ENCODE peak calls at places on chromosome 1, in nine cellular contexts. One of them, this sample, is unnamed.

GRCh38 chr1:93979718-93980319 is 70.6 kb upstream of the GCLM start:
- DNase-seq in activated CD4-positive, alpha-beta T cell treated with anti-CD3 and anti-CD28 coated beads for 48 hours: no peak
- DNase-seq in stimulated activated CD8-positive, alpha-beta memory T cell treated with anti-CD3 and anti-CD28 coated beads, Interleukin-15, amount 100 ng/mL, for 4 hours: no peak
- DNase-seq in lung: no peak
- DNase-seq in psoas muscle: no peak
- DNase-seq in NCI-H69: peak; percentile 88
- DNase-seq in GM12891: no peak
- DNase-seq in activated CD8-positive, alpha-beta memory T cell treated with anti-CD3 and anti-CD28 coated beads for 1 hour: no peak
- DNase-seq in NCI-H345: peak; percentile 72
- DNase-seq in this sample: peak; percentile 18

GRCh38 chr1:69492286-69492685 is 75.4 kb upstream of the LRRC7 start:
- DNase-seq in stimulated activated CD8-positive, alpha-beta memory T cell treated with anti-CD3 and anti-CD28 coated beads, Interleukin-15, amount 100 ng/mL, for 4 hours: no peak
- DNase-seq in lung: no peak
- DNase-seq in activated CD4-positive, alpha-beta T cell treated with anti-CD3 and anti-CD28 coated beads for 48 hours: no peak
- DNase-seq in psoas muscle: no peak
- DNase-seq in NCI-H345: no peak
- DNase-seq in NCI-H69: no peak
- DNase-seq in GM12891: no peak
- DNase-seq in activated CD8-positive, alpha-beta memory T cell treated with anti-CD3 and anti-CD28 coated beads for 1 hour: no peak
- DNase-seq in this sample: no peak

GRCh38 chr1:28582248-28582615 is 9.8 kb upstream of the RAB42 start:
- DNase-seq in stimulated activated CD8-positive, alpha-beta memory T cell treated with anti-CD3 and anti-CD28 coated beads, Interleukin-15, amount 100 ng/mL, for 4 hours: no peak
- DNase-seq in activated CD8-positive, alpha-beta memory T cell treated with anti-CD3 and anti-CD28 coated beads for 1 hour: no peak
- DNase-seq in psoas muscle: no peak
- DNase-seq in activated CD4-positive, alpha-beta T cell treated with anti-CD3 and anti-CD28 coated beads for 48 hours: no peak
- DNase-seq in lung: no peak
- DNase-seq in NCI-H69: peak; percentile 46
- DNase-seq in GM12891: no peak
- DNase-seq in NCI-H345: peak; percentile 59
- DNase-seq in this sample: no peak

GRCh38 chr1:7993593-7994479 is 32.3 kb downstream of the ERRFI1 start:
- DNase-seq in lung: no peak
- DNase-seq in NCI-H345: no peak
- DNase-seq in activated CD8-positive, alpha-beta memory T cell treated with anti-CD3 and anti-CD28 coated beads for 1 hour: no peak
- DNase-seq in NCI-H69: no peak
- DNase-seq in activated CD4-positive, alpha-beta T cell treated with anti-CD3 and anti-CD28 coated beads for 48 hours: no peak
- DNase-seq in stimulated activated CD8-positive, alpha-beta memory T cell treated with anti-CD3 and anti-CD28 coated beads, Interleukin-15, amount 100 ng/mL, for 4 hours: no peak
- DNase-seq in GM12891: no peak
- DNase-seq in psoas muscle: no peak
- DNase-seq in this sample: no peak

GRCh38 chr1:46616277-46617107 is at the start of gene MOB3C:
- DNase-seq in lung: peak; percentile 86
- DNase-seq in stimulated activated CD8-positive, alpha-beta memory T cell treated with anti-CD3 and anti-CD28 coated beads, Interleukin-15, amount 100 ng/mL, for 4 hours: peak; percentile 58
- DNase-seq in NCI-H69: peak; percentile 52
- DNase-seq in activated CD8-positive, alpha-beta memory T cell treated with anti-CD3 and anti-CD28 coated beads for 1 hour: peak; percentile 26
- DNase-seq in GM12891: peak; percentile 60
- DNase-seq in psoas muscle: peak; percentile 89
- DNase-seq in NCI-H345: peak; percentile 37
- DNase-seq in activated CD4-positive, alpha-beta T cell treated with anti-CD3 and anti-CD28 coated beads for 48 hours: peak; percentile 71
- DNase-seq in this sample: peak; percentile 33

GRCh38 chr1:248821101-248821500 is 4.6 kb downstream of the SH3BP5L start:
- DNase-seq in activated CD4-positive, alpha-beta T cell treated with anti-CD3 and anti-CD28 coated beads for 48 hours: no peak
- DNase-seq in NCI-H69: no peak
- DNase-seq in psoas muscle: no peak
- DNase-seq in NCI-H345: no peak
- DNase-seq in lung: no peak
- DNase-seq in activated CD8-positive, alpha-beta memory T cell treated with anti-CD3 and anti-CD28 coated beads for 1 hour: no peak
- DNase-seq in GM12891: no peak
- DNase-seq in stimulated activated CD8-positive, alpha-beta memory T cell treated with anti-CD3 and anti-CD28 coated beads, Interleukin-15, amount 100 ng/mL, for 4 hours: no peak
- DNase-seq in this sample: no peak

GRCh38 chr1:180267211-180267561 is 37.1 kb downstream of the LHX4 start:
- DNase-seq in NCI-H345: no peak
- DNase-seq in GM12891: no peak
- DNase-seq in stimulated activated CD8-positive, alpha-beta memory T cell treated with anti-CD3 and anti-CD28 coated beads, Interleukin-15, amount 100 ng/mL, for 4 hours: no peak
- DNase-seq in activated CD4-positive, alpha-beta T cell treated with anti-CD3 and anti-CD28 coated beads for 48 hours: no peak
- DNase-seq in psoas muscle: no peak
- DNase-seq in lung: no peak
- DNase-seq in activated CD8-positive, alpha-beta memory T cell treated with anti-CD3 and anti-CD28 coated beads for 1 hour: no peak
- DNase-seq in NCI-H69: no peak
- DNase-seq in this sample: no peak

GRCh38 chr1:201074018-201074417 is 38.2 kb downstream of the CACNA1S start:
- DNase-seq in NCI-H345: no peak
- DNase-seq in stimulated activated CD8-positive, alpha-beta memory T cell treated with anti-CD3 and anti-CD28 coated beads, Interleukin-15, amount 100 ng/mL, for 4 hours: no peak
- DNase-seq in lung: no peak
- DNase-seq in GM12891: no peak
- DNase-seq in NCI-H69: no peak
- DNase-seq in psoas muscle: no peak
- DNase-seq in activated CD8-positive, alpha-beta memory T cell treated with anti-CD3 and anti-CD28 coated beads for 1 hour: no peak
- DNase-seq in activated CD4-positive, alpha-beta T cell treated with anti-CD3 and anti-CD28 coated beads for 48 hours: no peak
- DNase-seq in this sample: no peak

GRCh38 chr1:154970631-154971340 is at the start of gene SHC1:
- DNase-seq in activated CD8-positive, alpha-beta memory T cell treated with anti-CD3 and anti-CD28 coated beads for 1 hour: no peak
- DNase-seq in NCI-H69: peak; percentile 90
- DNase-seq in stimulated activated CD8-positive, alpha-beta memory T cell treated with anti-CD3 and anti-CD28 coated beads, Interleukin-15, amount 100 ng/mL, for 4 hours: no peak
- DNase-seq in activated CD4-positive, alpha-beta T cell treated with anti-CD3 and anti-CD28 coated beads for 48 hours: peak; percentile 70
- DNase-seq in GM12891: peak; percentile 75
- DNase-seq in NCI-H345: no peak
- DNase-seq in lung: peak; percentile 91
- DNase-seq in psoas muscle: peak; percentile 96
- DNase-seq in this sample: no peak

GRCh38 chr1:63073530-63074306 is 248.6 kb upstream of the FOXD3 start:
- DNase-seq in psoas muscle: no peak
- DNase-seq in NCI-H345: no peak
- DNase-seq in activated CD4-positive, alpha-beta T cell treated with anti-CD3 and anti-CD28 coated beads for 48 hours: peak; percentile 2
- DNase-seq in NCI-H69: peak; percentile 69
- DNase-seq in stimulated activated CD8-positive, alpha-beta memory T cell treated with anti-CD3 and anti-CD28 coated beads, Interleukin-15, amount 100 ng/mL, for 4 hours: no peak
- DNase-seq in GM12891: peak; percentile 14
- DNase-seq in lung: no peak
- DNase-seq in activated CD8-positive, alpha-beta memory T cell treated with anti-CD3 and anti-CD28 coated beads for 1 hour: no peak
- DNase-seq in this sample: peak; percentile 76

GRCh38 chr1:209187589-209187988 is 395.9 kb upstream of the CAMK1G start:
- DNase-seq in GM12891: no peak
- DNase-seq in NCI-H69: no peak
- DNase-seq in activated CD4-positive, alpha-beta T cell treated with anti-CD3 and anti-CD28 coated beads for 48 hours: no peak
- DNase-seq in psoas muscle: no peak
- DNase-seq in NCI-H345: no peak
- DNase-seq in stimulated activated CD8-positive, alpha-beta memory T cell treated with anti-CD3 and anti-CD28 coated beads, Interleukin-15, amount 100 ng/mL, for 4 hours: no peak
- DNase-seq in lung: no peak
- DNase-seq in activated CD8-positive, alpha-beta memory T cell treated with anti-CD3 and anti-CD28 coated beads for 1 hour: no peak
- DNase-seq in this sample: no peak

GRCh38 chr1:40802078-40803075 is 18.8 kb downstream of the KCNQ4 start:
- DNase-seq in NCI-H69: peak; percentile 88
- DNase-seq in psoas muscle: peak; percentile 87
- DNase-seq in activated CD4-positive, alpha-beta T cell treated with anti-CD3 and anti-CD28 coated beads for 48 hours: peak; percentile 90
- DNase-seq in GM12891: peak; percentile 91
- DNase-seq in NCI-H345: peak; percentile 69
- DNase-seq in activated CD8-positive, alpha-beta memory T cell treated with anti-CD3 and anti-CD28 coated beads for 1 hour: peak; percentile 59
- DNase-seq in stimulated activated CD8-positive, alpha-beta memory T cell treated with anti-CD3 and anti-CD28 coated beads, Interleukin-15, amount 100 ng/mL, for 4 hours: peak; percentile 67
- DNase-seq in lung: peak; percentile 83
- DNase-seq in this sample: peak; percentile 78

This sample was measured in NCI-H1417.